ENCODE peak calls at places on chromosomes 13 and 19, in seven cellular contexts. W is activated CD4-positive, alpha-beta T cell treated with anti-CD3 and anti-CD28 coated beads for 24 hours; D is tibial artery; J is EH; R is fibroblast of lung; Z is Ammon's horn; H is GM04503. S is an unnamed sample.

GRCh38 chr13:114127473-114128347 is 4.7 kb downstream of the RASA3 start:
- DNase-seq in W (no peak), D (no peak), J (peak), R (no peak), Z (no peak), H (no peak), S (no peak)

GRCh38 chr13:51357928-51358595 is 18.6 kb downstream of the SERPINE3 start:
- DNase-seq in W (no peak), D (no peak), J (no peak), R (peak), Z (no peak), H (no peak), S (no peak)

GRCh38 chr19:45901432-45901903 is 945 bp downstream of the MYPOP start:
- DNase-seq in W (no peak), D (peak), J (peak), R (peak), Z (no peak), H (no peak), S (no peak)

GRCh38 chr13:112651750-112652511 is 37.9 kb upstream of the ATP11A start:
- DNase-seq in W (no peak), D (no peak), J (no peak), R (no peak), Z (no peak), H (no peak), S (no peak)

GRCh38 chr19:10690351-10690781 is 10.9 kb upstream of the QTRT1 start:
- DNase-seq in W (no peak), D (no peak), J (peak), R (peak), Z (peak), H (peak), S (no peak)

GRCh38 chr13:25455146-25455545 is 83.4 kb downstream of the ATP8A2 start:
- DNase-seq in W (no peak), D (no peak), J (peak), R (no peak), Z (no peak), H (no peak), S (no peak)

GRCh38 chr13:20788312-20788711 is 14.6 kb upstream of the EEF1AKMT1 start:
- DNase-seq in W (no peak), D (no peak), J (no peak), R (no peak), Z (no peak), H (no peak), S (no peak)

GRCh38 chr13:77351326-77351725 is 24.4 kb upstream of the MYCBP2 start:
- DNase-seq in W (no peak), D (peak), J (no peak), R (no peak), Z (peak), H (no peak), S (no peak)

GRCh38 chr13:113474179-113474578 is 16.3 kb downstream of the DCUN1D2 start:
- DNase-seq in W (no peak), D (peak), J (peak), R (peak), Z (no peak), H (no peak), S (no peak)